ENCODE peak calls at places on chromosomes 3 and 15, in four cellular contexts. One of them, this sample, is unnamed.

GRCh38 chr3:100875239-100875638 is 118.0 kb downstream of the ABI3BP start:
- DNase-seq in breast epithelium: no peak
- DNase-seq in body of pancreas: peak
- DNase-seq in KG1: no peak
- DNase-seq in this sample: no peak

GRCh38 chr3:31448035-31448881 is 84.5 kb upstream of the STT3B start:
- DNase-seq in breast epithelium: no peak
- DNase-seq in body of pancreas: peak
- DNase-seq in KG1: no peak
- DNase-seq in this sample: no peak

GRCh38 chr3:72666444-72666755 is 181.8 kb downstream of the SHQ1 start:
- DNase-seq in breast epithelium: no peak
- DNase-seq in body of pancreas: no peak
- DNase-seq in KG1: no peak
- DNase-seq in this sample: no peak

GRCh38 chr3:133097214-133097613 is 59.0 kb downstream of the TMEM108 start:
- DNase-seq in breast epithelium: no peak
- DNase-seq in body of pancreas: no peak
- DNase-seq in KG1: no peak
- DNase-seq in this sample: no peak

GRCh38 chr3:150106752-150107428 is 136.2 kb upstream of the PFN2 start:
- DNase-seq in breast epithelium: no peak
- DNase-seq in body of pancreas: no peak
- DNase-seq in KG1: no peak
- DNase-seq in this sample: no peak

GRCh38 chr15:39783244-39783820 is 691 bp upstream of the FSIP1 start:
- DNase-seq in breast epithelium: no peak
- DNase-seq in body of pancreas: no peak
- DNase-seq in KG1: no peak
- DNase-seq in this sample: no peak

GRCh38 chr15:27850050-27850449 is 249.1 kb downstream of the OCA2 start:
- DNase-seq in breast epithelium: no peak
- DNase-seq in body of pancreas: no peak
- DNase-seq in KG1: no peak
- DNase-seq in this sample: no peak

GRCh38 chr3:132134611-132135010 is 99.8 kb upstream of the CPNE4 start:
- DNase-seq in breast epithelium: no peak
- DNase-seq in body of pancreas: no peak
- DNase-seq in KG1: no peak
- DNase-seq in this sample: no peak

GRCh38 chr3:112810561-112810960 is 36.1 kb downstream of the CD200R1L start:
- DNase-seq in breast epithelium: no peak
- DNase-seq in body of pancreas: no peak
- DNase-seq in KG1: no peak
- DNase-seq in this sample: no peak

GRCh38 chr3:116280130-116280740 is 165.1 kb downstream of the LSAMP start:
- DNase-seq in breast epithelium: no peak
- DNase-seq in body of pancreas: no peak
- DNase-seq in KG1: no peak
- DNase-seq in this sample: peak

GRCh38 chr3:4994823-4995499 is 15.7 kb downstream of the BHLHE40 start:
- DNase-seq in breast epithelium: peak
- DNase-seq in body of pancreas: no peak
- DNase-seq in KG1: no peak
- DNase-seq in this sample: peak

GRCh38 chr3:36332139-36332538 is 48.2 kb upstream of the STAC start:
- DNase-seq in breast epithelium: no peak
- DNase-seq in body of pancreas: no peak
- DNase-seq in KG1: no peak
- DNase-seq in this sample: no peak

GRCh38 chr15:34837246-34838016 is 42.1 kb upstream of the ACTC1 start:
- DNase-seq in breast epithelium: no peak
- DNase-seq in body of pancreas: no peak
- DNase-seq in KG1: no peak
- DNase-seq in this sample: no peak

GRCh38 chr15:38650936-38651327 is 86.3 kb upstream of the RASGRP1 start:
- DNase-seq in breast epithelium: no peak
- DNase-seq in body of pancreas: no peak
- DNase-seq in KG1: no peak
- DNase-seq in this sample: no peak

GRCh38 chr3:19267040-19267439 is 118.7 kb downstream of the KCNH8 start:
- DNase-seq in breast epithelium: no peak
- DNase-seq in body of pancreas: no peak
- DNase-seq in KG1: no peak
- DNase-seq in this sample: no peak

GRCh38 chr3:126208182-126208581 is 27.8 kb upstream of the ALDH1L1 start:
- DNase-seq in breast epithelium: no peak
- DNase-seq in body of pancreas: no peak
- DNase-seq in KG1: no peak
- DNase-seq in this sample: no peak

GRCh38 chr15:34297059-34297458 is 40.5 kb downstream of the SLC12A6 start:
- DNase-seq in breast epithelium: no peak
- DNase-seq in body of pancreas: no peak
- DNase-seq in KG1: no peak
- DNase-seq in this sample: no peak

GRCh38 chr3:100615684-100616083 is 6.3 kb downstream of the ADGRG7 start:
- DNase-seq in breast epithelium: no peak
- DNase-seq in body of pancreas: no peak
- DNase-seq in KG1: no peak
- DNase-seq in this sample: no peak

GRCh38 chr3:148253713-148254112 is 444.0 kb upstream of the AGTR1 start:
- DNase-seq in breast epithelium: no peak
- DNase-seq in body of pancreas: no peak
- DNase-seq in KG1: no peak
- DNase-seq in this sample: no peak

GRCh38 chr3:4043867-4044575 is 244.8 kb downstream of the LRRN1 start:
- DNase-seq in breast epithelium: no peak
- DNase-seq in body of pancreas: no peak
- DNase-seq in KG1: no peak
- DNase-seq in this sample: peak

GRCh38 chr15:31457631-31458526 is 131.2 kb downstream of the KLF13 start:
- DNase-seq in breast epithelium: no peak
- DNase-seq in body of pancreas: no peak
- DNase-seq in KG1: no peak
- DNase-seq in this sample: no peak

GRCh38 chr3:32285910-32286309 is 47.4 kb downstream of the CMTM8 start:
- DNase-seq in breast epithelium: no peak
- DNase-seq in body of pancreas: peak
- DNase-seq in KG1: no peak
- DNase-seq in this sample: no peak